ENCODE peak calls at places on chromosome X, in seven cellular contexts. One of them, this sample, is unnamed.

GRCh38 chrX:150207733-150208132 is 155.4 kb upstream of the MAMLD1 start:
- DNase-seq in heart right ventricle: no peak
- DNase-seq in tibial nerve: no peak
- DNase-seq in omental fat pad: no peak
- DNase-seq in activated naive CD8-positive, alpha-beta T cell treated with anti-CD3 and anti-CD28 coated beads, Interleukin-2, amount 50 U/mL, for 24 hours: no peak
- DNase-seq in DMS 273 treated with DMSO at 0.1 percent for 48 hours: no peak
- DNase-seq in iPS-NIHi11: no peak
- DNase-seq in this sample: no peak

GRCh38 chrX:123121241-123121640 is 62.8 kb upstream of the GRIA3 start:
- DNase-seq in iPS-NIHi11: no peak
- DNase-seq in DMS 273 treated with DMSO at 0.1 percent for 48 hours: no peak
- DNase-seq in heart right ventricle: no peak
- DNase-seq in tibial nerve: no peak
- DNase-seq in activated naive CD8-positive, alpha-beta T cell treated with anti-CD3 and anti-CD28 coated beads, Interleukin-2, amount 50 U/mL, for 24 hours: no peak
- DNase-seq in omental fat pad: no peak
- DNase-seq in this sample: no peak

GRCh38 chrX:96102997-96103396 is 581.6 kb upstream of the DIAPH2 start:
- DNase-seq in tibial nerve: no peak
- DNase-seq in heart right ventricle: no peak
- DNase-seq in iPS-NIHi11: no peak
- DNase-seq in activated naive CD8-positive, alpha-beta T cell treated with anti-CD3 and anti-CD28 coated beads, Interleukin-2, amount 50 U/mL, for 24 hours: no peak
- DNase-seq in DMS 273 treated with DMSO at 0.1 percent for 48 hours: peak
- DNase-seq in omental fat pad: no peak
- DNase-seq in this sample: no peak

GRCh38 chrX:68186552-68187262 is 246.6 kb downstream of the OPHN1 start:
- DNase-seq in DMS 273 treated with DMSO at 0.1 percent for 48 hours: no peak
- DNase-seq in omental fat pad: no peak
- DNase-seq in iPS-NIHi11: no peak
- DNase-seq in heart right ventricle: no peak
- DNase-seq in tibial nerve: no peak
- DNase-seq in activated naive CD8-positive, alpha-beta T cell treated with anti-CD3 and anti-CD28 coated beads, Interleukin-2, amount 50 U/mL, for 24 hours: no peak
- DNase-seq in this sample: no peak

GRCh38 chrX:17433965-17434364 is 59.0 kb downstream of the NHS start:
- DNase-seq in tibial nerve: no peak
- DNase-seq in iPS-NIHi11: no peak
- DNase-seq in DMS 273 treated with DMSO at 0.1 percent for 48 hours: no peak
- DNase-seq in heart right ventricle: no peak
- DNase-seq in omental fat pad: no peak
- DNase-seq in activated naive CD8-positive, alpha-beta T cell treated with anti-CD3 and anti-CD28 coated beads, Interleukin-2, amount 50 U/mL, for 24 hours: no peak
- DNase-seq in this sample: no peak

GRCh38 chrX:150854856-150855255 is 43.6 kb downstream of the CD99L2 start:
- DNase-seq in tibial nerve: no peak
- DNase-seq in DMS 273 treated with DMSO at 0.1 percent for 48 hours: peak
- DNase-seq in heart right ventricle: no peak
- DNase-seq in omental fat pad: no peak
- DNase-seq in activated naive CD8-positive, alpha-beta T cell treated with anti-CD3 and anti-CD28 coated beads, Interleukin-2, amount 50 U/mL, for 24 hours: no peak
- DNase-seq in iPS-NIHi11: no peak
- DNase-seq in this sample: no peak

GRCh38 chrX:49019599-49020249 is 17.7 kb upstream of the GRIPAP1 start:
- DNase-seq in tibial nerve: no peak
- DNase-seq in activated naive CD8-positive, alpha-beta T cell treated with anti-CD3 and anti-CD28 coated beads, Interleukin-2, amount 50 U/mL, for 24 hours: no peak
- DNase-seq in DMS 273 treated with DMSO at 0.1 percent for 48 hours: no peak
- DNase-seq in iPS-NIHi11: no peak
- DNase-seq in heart right ventricle: no peak
- DNase-seq in omental fat pad: no peak
- DNase-seq in this sample: no peak

GRCh38 chrX:43741843-43742573 is 85.9 kb downstream of the MAOA start:
- DNase-seq in DMS 273 treated with DMSO at 0.1 percent for 48 hours: no peak
- DNase-seq in iPS-NIHi11: no peak
- DNase-seq in tibial nerve: peak
- DNase-seq in activated naive CD8-positive, alpha-beta T cell treated with anti-CD3 and anti-CD28 coated beads, Interleukin-2, amount 50 U/mL, for 24 hours: no peak
- DNase-seq in omental fat pad: no peak
- DNase-seq in heart right ventricle: peak
- DNase-seq in this sample: no peak

GRCh38 chrX:134460005-134460860 is at the start of gene HPRT1:
- DNase-seq in iPS-NIHi11: peak
- DNase-seq in heart right ventricle: peak
- DNase-seq in DMS 273 treated with DMSO at 0.1 percent for 48 hours: peak
- DNase-seq in activated naive CD8-positive, alpha-beta T cell treated with anti-CD3 and anti-CD28 coated beads, Interleukin-2, amount 50 U/mL, for 24 hours: peak
- DNase-seq in omental fat pad: no peak
- DNase-seq in tibial nerve: peak
- DNase-seq in this sample: peak

GRCh38 chrX:141989134-141989533 is 85.4 kb downstream of the MAGEC1 start:
- DNase-seq in activated naive CD8-positive, alpha-beta T cell treated with anti-CD3 and anti-CD28 coated beads, Interleukin-2, amount 50 U/mL, for 24 hours: no peak
- DNase-seq in tibial nerve: no peak
- DNase-seq in omental fat pad: no peak
- DNase-seq in heart right ventricle: no peak
- DNase-seq in DMS 273 treated with DMSO at 0.1 percent for 48 hours: no peak
- DNase-seq in iPS-NIHi11: no peak
- DNase-seq in this sample: no peak

GRCh38 chrX:7120578-7121219 is 26.8 kb upstream of the STS start:
- DNase-seq in iPS-NIHi11: no peak
- DNase-seq in tibial nerve: no peak
- DNase-seq in omental fat pad: no peak
- DNase-seq in activated naive CD8-positive, alpha-beta T cell treated with anti-CD3 and anti-CD28 coated beads, Interleukin-2, amount 50 U/mL, for 24 hours: no peak
- DNase-seq in heart right ventricle: no peak
- DNase-seq in DMS 273 treated with DMSO at 0.1 percent for 48 hours: no peak
- DNase-seq in this sample: no peak

GRCh38 chrX:116379854-116380253 is 56.6 kb upstream of the SLC6A14 start:
- DNase-seq in iPS-NIHi11: no peak
- DNase-seq in omental fat pad: no peak
- DNase-seq in tibial nerve: peak
- DNase-seq in activated naive CD8-positive, alpha-beta T cell treated with anti-CD3 and anti-CD28 coated beads, Interleukin-2, amount 50 U/mL, for 24 hours: no peak
- DNase-seq in DMS 273 treated with DMSO at 0.1 percent for 48 hours: no peak
- DNase-seq in heart right ventricle: no peak
- DNase-seq in this sample: no peak

GRCh38 chrX:107718156-107718621 is 57.4 kb downstream of the TSC22D3 start:
- DNase-seq in omental fat pad: peak
- DNase-seq in iPS-NIHi11: peak
- DNase-seq in DMS 273 treated with DMSO at 0.1 percent for 48 hours: peak
- DNase-seq in activated naive CD8-positive, alpha-beta T cell treated with anti-CD3 and anti-CD28 coated beads, Interleukin-2, amount 50 U/mL, for 24 hours: peak
- DNase-seq in heart right ventricle: peak
- DNase-seq in tibial nerve: peak
- DNase-seq in this sample: peak

GRCh38 chrX:88613338-88613737 is 133.7 kb upstream of the CPXCR1 start:
- DNase-seq in iPS-NIHi11: peak
- DNase-seq in activated naive CD8-positive, alpha-beta T cell treated with anti-CD3 and anti-CD28 coated beads, Interleukin-2, amount 50 U/mL, for 24 hours: no peak
- DNase-seq in DMS 273 treated with DMSO at 0.1 percent for 48 hours: no peak
- DNase-seq in tibial nerve: no peak
- DNase-seq in omental fat pad: no peak
- DNase-seq in heart right ventricle: no peak
- DNase-seq in this sample: no peak

GRCh38 chrX:151564035-151564434 is 560 bp downstream of the PASD1 start:
- DNase-seq in omental fat pad: no peak
- DNase-seq in DMS 273 treated with DMSO at 0.1 percent for 48 hours: no peak
- DNase-seq in iPS-NIHi11: no peak
- DNase-seq in tibial nerve: no peak
- DNase-seq in activated naive CD8-positive, alpha-beta T cell treated with anti-CD3 and anti-CD28 coated beads, Interleukin-2, amount 50 U/mL, for 24 hours: no peak
- DNase-seq in heart right ventricle: no peak
- DNase-seq in this sample: no peak

GRCh38 chrX:123753656-123754350 is 21.0 kb upstream of the THOC2 start:
- DNase-seq in DMS 273 treated with DMSO at 0.1 percent for 48 hours: no peak
- DNase-seq in tibial nerve: no peak
- DNase-seq in heart right ventricle: no peak
- DNase-seq in iPS-NIHi11: no peak
- DNase-seq in activated naive CD8-positive, alpha-beta T cell treated with anti-CD3 and anti-CD28 coated beads, Interleukin-2, amount 50 U/mL, for 24 hours: no peak
- DNase-seq in omental fat pad: no peak
- DNase-seq in this sample: no peak